ENCODE peak calls at places on chromosome 17, in eight cellular contexts. X is keratinocyte; A is germinal center; G is heart right ventricle; H is activated CD8-positive, alpha-beta T cell treated with anti-CD3 and anti-CD28 coated beads for 36 hours; D is left kidney; M is NCI-H345; S is CD8-positive, alpha-beta T cell. Y is an unnamed sample.

GRCh38 chr17:9381068-9381467 is 194.6 kb downstream of the STX8 start:
- DNase-seq in X (no peak), A (no peak), G (no peak), H (no peak), D (no peak), M (no peak), S (no peak), Y (no peak)

GRCh38 chr17:81294512-81295030 is 536 bp downstream of the SLC38A10 start:
- DNase-seq in X (no peak), A (no peak), G (peak; percentile 53), H (peak; percentile 21), D (peak; percentile 39), M (no peak), S (no peak), Y (no peak)

GRCh38 chr17:74212262-74212912 is 984 bp upstream of the TTYH2 start:
- DNase-seq in X (no peak), A (no peak), G (peak; percentile 40), H (peak; percentile 44), D (peak; percentile 48), M (no peak), S (no peak), Y (no peak)

GRCh38 chr17:17191346-17191792 is 14.8 kb downstream of the PLD6 start:
- DNase-seq in X (no peak), A (no peak), G (peak; percentile 64), H (no peak), D (no peak), M (no peak), S (no peak), Y (peak; percentile 60)

GRCh38 chr17:17151962-17152361 is 54.2 kb downstream of the PLD6 start:
- DNase-seq in X (no peak), A (no peak), G (peak; percentile 85), H (peak; percentile 24), D (no peak), M (no peak), S (no peak), Y (peak; percentile 72)

GRCh38 chr17:2202302-2202995 is 101.1 kb downstream of the SMG6 start:
- DNase-seq in X (no peak), A (no peak), G (no peak), H (no peak), D (no peak), M (no peak), S (no peak), Y (no peak)

GRCh38 chr17:39927928-39928867 is 666 bp downstream of the LRRC3C start:
- DNase-seq in X (no peak), A (peak; percentile 24), G (peak; percentile 56), H (no peak), D (no peak), M (no peak), S (no peak), Y (no peak)

GRCh38 chr17:66673668-66674276 is 161.1 kb upstream of the CACNG5 start:
- DNase-seq in X (peak; percentile 69), A (peak; percentile 10), G (no peak), H (peak; percentile 54), D (peak; percentile 79), M (peak; percentile 51), S (peak; percentile 31), Y (peak; percentile 39)

Y was measured in AG04450.